ENCODE peak calls at places on chromosomes 16 and 17, in five cellular contexts. L is mesendoderm, N is MM.1S, D is IMR-90, E is SK-N-SH. F is an unnamed sample.

GRCh38 chr17:69764137-69764536 is 310.9 kb upstream of the KCNJ16 start:
- DNase-seq in L (no peak), N (no peak), D (peak), E (no peak), F (no peak)

GRCh38 chr16:65415460-65415859 is 293.6 kb upstream of the CDH11 start:
- DNase-seq in L (peak), N (no peak), D (peak), E (no peak), F (no peak)

GRCh38 chr17:77419547-77420475 is 279.0 kb downstream of the SEC14L1 start:
- DNase-seq in L (peak), N (no peak), D (peak), E (peak), F (peak)

GRCh38 chr16:8846401-8846932 is 22.3 kb downstream of the CARHSP1 start:
- DNase-seq in L (no peak), N (no peak), D (no peak), E (peak), F (peak)

GRCh38 chr17:79617304-79617703 is 6.5 kb upstream of the RBFOX3 start:
- DNase-seq in L (no peak), N (no peak), D (no peak), E (no peak), F (peak)

GRCh38 chr17:58409432-58409831 is 7.9 kb downstream of the RNF43 start:
- DNase-seq in L (no peak), N (no peak), D (no peak), E (no peak), F (no peak)

GRCh38 chr17:74214642-74215331 is 1.4 kb downstream of the TTYH2 start:
- DNase-seq in L (no peak), N (no peak), D (no peak), E (no peak), F (no peak)

GRCh38 chr17:75542728-75543336 is 17.3 kb downstream of the LLGL2 start:
- DNase-seq in L (no peak), N (no peak), D (no peak), E (no peak), F (no peak)

GRCh38 chr16:65117701-65118448 is 4.0 kb downstream of the CDH11 start:
- DNase-seq in L (peak), N (peak), D (peak), E (peak), F (peak)

GRCh38 chr17:76714822-76715461 is 4.2 kb upstream of the MXRA7 start:
- DNase-seq in L (peak), N (peak), D (peak), E (peak), F (peak)

GRCh38 chr16:4538067-4538385 is 547 bp downstream of the CDIP1 start:
- DNase-seq in L (peak), N (no peak), D (no peak), E (no peak), F (no peak)

GRCh38 chr17:46975287-46975686 is 3.8 kb downstream of the RPRML start:
- DNase-seq in L (no peak), N (no peak), D (no peak), E (no peak), F (no peak)

GRCh38 chr16:87138868-87139267 is 178.3 kb downstream of the C16orf95 start:
- DNase-seq in L (no peak), N (no peak), D (no peak), E (no peak), F (no peak)

GRCh38 chr16:9092282-9092962 is 978 bp downstream of the HAPSTR1 start:
- DNase-seq in L (peak), N (peak), D (no peak), E (peak), F (no peak)

GRCh38 chr16:28985206-28985605 is 354 bp downstream of the LAT start:
- DNase-seq in L (no peak), N (no peak), D (no peak), E (no peak), F (no peak)

GRCh38 chr16:50396770-50397525 is 28.2 kb upstream of the BRD7 start:
- DNase-seq in L (peak), N (no peak), D (peak), E (no peak), F (no peak)

GRCh38 chr17:48799069-48799710 is 17.8 kb downstream of the TTLL6 start:
- DNase-seq in L (no peak), N (no peak), D (no peak), E (no peak), F (no peak)

GRCh38 chr17:35674552-35674951 is 56.9 kb upstream of the RASL10B start:
- DNase-seq in L (no peak), N (no peak), D (no peak), E (no peak), F (no peak)

GRCh38 chr16:24552705-24553104 is 13.3 kb downstream of the RBBP6 start:
- DNase-seq in L (no peak), N (no peak), D (no peak), E (no peak), F (no peak)

GRCh38 chr16:12339686-12340085 is 363.2 kb downstream of the SNX29 start:
- DNase-seq in L (no peak), N (no peak), D (peak), E (no peak), F (no peak)
- H3K4me2 ChIP-seq in L (no peak), N (no peak), D (peak), E (peak), F (no peak)

GRCh38 chr17:50634915-50635719 is 436 bp downstream of the ABCC3 start:
- DNase-seq in L (no peak), N (no peak), D (no peak), E (peak), F (no peak)
- H3K9ac ChIP-seq in L (peak), N (no peak), D (peak), E (peak), F (no peak)

GRCh38 chr16:70576431-70577255 is 53.0 kb downstream of the SF3B3 start:
- DNase-seq in L (peak), N (peak), D (peak), E (no peak), F (no peak)
- H3K4me2 ChIP-seq in L (no peak), N (peak), D (peak), E (peak), F (no peak)

DNA sequence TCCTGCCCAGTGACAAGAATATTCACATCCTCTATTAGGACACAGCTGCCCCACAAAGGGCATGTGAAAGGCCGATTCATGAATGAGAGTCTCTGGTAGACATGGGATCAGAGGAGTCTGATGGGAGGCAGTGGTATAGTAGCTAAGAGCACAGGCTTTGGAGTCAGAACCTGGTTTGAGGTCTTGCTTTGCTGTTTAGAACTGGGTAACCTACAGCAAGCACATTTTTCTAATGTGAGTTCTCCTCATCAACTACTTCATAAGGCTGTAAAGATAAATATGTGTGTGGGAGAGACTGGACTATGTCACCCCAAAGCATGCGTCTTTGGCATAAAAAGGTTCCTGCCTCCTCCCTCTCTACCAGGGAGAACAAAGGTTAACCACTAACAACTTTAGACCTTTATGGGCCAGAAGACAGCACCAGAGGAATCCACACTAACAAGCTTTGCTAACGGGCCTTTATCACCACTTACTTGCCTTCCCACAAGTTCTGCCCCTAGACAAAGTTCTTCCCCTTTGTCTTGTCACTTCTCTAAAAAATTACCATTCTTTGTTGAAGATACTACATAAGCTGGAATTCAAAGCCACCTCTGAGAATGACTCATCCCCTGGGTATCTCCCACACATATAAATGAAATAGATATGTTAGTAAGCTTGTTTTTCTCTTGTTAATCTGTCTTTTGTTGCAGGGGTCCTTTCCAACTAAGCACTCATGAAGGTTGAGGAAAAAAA is 21.1 kb downstream of the CDR2 start:
- DNase-seq in L (peak), N (no peak), D (peak), E (no peak), F (no peak)
- H3K9ac ChIP-seq in L (no peak), N (no peak), D (peak), E (peak), F (no peak)

GRCh38 chr16:69049146-69049545 is 56.3 kb upstream of the HAS3 start:
- DNase-seq in L (no peak), N (no peak), D (peak), E (no peak), F (no peak)
- H3K4me2 ChIP-seq in L (no peak), N (no peak), D (no peak), E (peak), F (no peak)

GRCh38 chr17:9237661-9238301 is 216.5 kb downstream of the NTN1 start:
- DNase-seq in L (peak), N (no peak), D (no peak), E (no peak), F (no peak)

GRCh38 chr17:9237053-9237410 is 215.7 kb downstream of the NTN1 start:
- DNase-seq in L (no peak), N (no peak), D (no peak), E (no peak), F (no peak)

GRCh38 chr17:9239821-9240658 is 218.7 kb downstream of the NTN1 start:
- DNase-seq in L (peak), N (no peak), D (peak), E (peak), F (peak)

GRCh38 chr17:9239260-9239820 is 218.0 kb downstream of the NTN1 start:
- DNase-seq in L (peak), N (no peak), D (no peak), E (no peak), F (peak)

GRCh38 chr17:9238340-9239259 is 217.3 kb downstream of the NTN1 start:
- DNase-seq in L (no peak), N (no peak), D (no peak), E (no peak), F (no peak)
- H3K9ac ChIP-seq in L (no peak), N (no peak), D (no peak), E (no peak), F (no peak)

GRCh38 chr17:2580156-2580555 is 13.3 kb upstream of the PAFAH1B1 start:
- DNase-seq in L (no peak), N (no peak), D (no peak), E (no peak), F (no peak)

GRCh38 chr17:2582493-2582892 is 11.0 kb upstream of the PAFAH1B1 start:
- DNase-seq in L (no peak), N (no peak), D (no peak), E (no peak), F (no peak)

GRCh38 chr17:2580641-2581040 is 12.8 kb upstream of the PAFAH1B1 start:
- DNase-seq in L (no peak), N (no peak), D (no peak), E (no peak), F (no peak)
- H3K4me2 ChIP-seq in L (no peak), N (no peak), D (no peak), E (no peak), F (no peak)

F was measured in H9.